ENCODE peak calls at places on chromosomes 11 and 22, in ten cellular contexts. Y is iPS DF 6.9; R is stimulated activated CD8-positive, alpha-beta memory T cell treated with anti-CD3 and anti-CD28 coated beads, Interleukin-4, amount 100 ng/mL, for 24 hours; N is activated T-cell treated with anti-CD3 and anti-CD28 coated beads for 48 hours; P is EL; G is stimulated activated naive CD4-positive, alpha-beta T cell; O is GM04503; K is stimulated activated CD4-positive, alpha-beta T cell treated with anti-CD3 and anti-CD28 coated beads, Interleukin-4, amount 100 ng/mL, for 48 hours; E is thoracic aorta; V is HT-29. Q is an unnamed sample.

GRCh38 chr22:26589367-26589844 is 526 bp downstream of the TPST2 start:
- DNase-seq in V (peak; percentile 25), N (peak; percentile 26), E (no peak), K (peak; percentile 24), G (no peak), R (no peak), P (peak; percentile 52), O (no peak), Y (no peak), Q (peak; percentile 28)

GRCh38 chr22:30606455-30607299 is at the start of gene TCN2:
- DNase-seq in P (peak; percentile 83), N (peak; percentile 32), Y (peak; percentile 86), R (no peak), E (peak; percentile 30), K (peak; percentile 20), O (peak; percentile 5), G (no peak), V (peak; percentile 64), Q (peak; percentile 22)

GRCh38 chr11:116342148-116342547 is 430.6 kb downstream of the BUD13 start:
- DNase-seq in G (no peak), R (no peak), P (no peak), K (no peak), E (no peak), Y (no peak), N (no peak), O (no peak), V (no peak), Q (no peak)

GRCh38 chr22:17881366-17881765 is 107.1 kb upstream of the BID start:
- DNase-seq in G (no peak), K (no peak), V (no peak), O (no peak), P (no peak), E (no peak), R (no peak), Y (no peak), N (no peak), Q (no peak)

GRCh38 chr22:35684270-35684700 is 33.4 kb upstream of the APOL5 start:
- DNase-seq in E (no peak), Y (no peak), P (peak; percentile 38), O (peak; percentile 15), V (no peak), N (no peak), R (no peak), K (no peak), G (no peak), Q (peak; percentile 58)

GRCh38 chr22:32475428-32476010 is 908 bp downstream of the FBXO7 start:
- DNase-seq in V (peak; percentile 46), N (no peak), R (no peak), O (peak; percentile 17), E (no peak), Y (no peak), P (peak; percentile 56), K (no peak), G (no peak), Q (no peak)

GRCh38 chr22:30313527-30314385 is 13.0 kb downstream of the TBC1D10A start:
- DNase-seq in O (no peak), P (no peak), G (no peak), V (no peak), E (no peak), N (no peak), K (no peak), Y (no peak), R (no peak), Q (no peak)

GRCh38 chr22:50276143-50276542 is 6.0 kb upstream of the MAPK11 start:
- DNase-seq in K (peak; percentile 45), R (no peak), P (no peak), V (peak; percentile 59), E (no peak), G (peak; percentile 32), N (peak; percentile 58), O (no peak), Y (no peak), Q (peak; percentile 55)

GRCh38 chr11:89504270-89504669 is 13.1 kb upstream of the NOX4 start:
- DNase-seq in Y (no peak), E (no peak), P (no peak), R (no peak), K (no peak), V (no peak), N (no peak), O (no peak), G (no peak), Q (no peak)